ENCODE peak calls at places on chromosomes 2 and 18, in eight cellular contexts. F, W, E, I, A, D, U and G are unnamed samples.

GRCh38 chr18:5294113-5294617 is 1.4 kb downstream of the ZBTB14 start:
- DNase-seq in I (no peak), D (peak), W (no peak), E (no peak), U (no peak), A (no peak), F (no peak), G (peak)

GRCh38 chr2:212107014-212107413 is 431.6 kb downstream of the ERBB4 start:
- DNase-seq in U (no peak), A (no peak), W (no peak), F (no peak), D (no peak), I (no peak), E (no peak), G (no peak)

GRCh38 chr2:141968377-141968920 is 162.4 kb downstream of the LRP1B start:
- DNase-seq in W (no peak), A (no peak), I (no peak), F (no peak), D (peak), E (no peak), U (no peak), G (no peak)

GRCh38 chr2:227856697-227857096 is 14.7 kb upstream of the DAW1 start:
- DNase-seq in E (no peak), F (no peak), U (no peak), A (no peak), D (no peak), W (no peak), I (peak), G (no peak)

GRCh38 chr2:229774237-229774636 is 59.9 kb upstream of the DNER start:
- DNase-seq in I (no peak), D (no peak), E (no peak), W (no peak), A (no peak), U (no peak), F (no peak), G (no peak)

GRCh38 chr18:23355206-23355605 is 97.9 kb upstream of the RIOK3 start:
- DNase-seq in F (no peak), U (no peak), A (no peak), I (no peak), D (no peak), W (no peak), E (no peak), G (no peak)

GRCh38 chr2:238875161-238875530 is 27.3 kb downstream of the TWIST2 start:
- DNase-seq in A (peak), F (no peak), W (no peak), D (peak), E (no peak), I (peak), U (no peak), G (no peak)

GRCh38 chr2:143489135-143489534 is 359.9 kb downstream of the ARHGAP15 start:
- DNase-seq in U (no peak), E (peak), F (peak), D (peak), I (peak), A (no peak), W (no peak), G (no peak)

GRCh38 chr2:1278125-1278524 is 135.1 kb upstream of the TPO start:
- DNase-seq in E (no peak), I (no peak), A (no peak), U (no peak), D (no peak), W (no peak), F (no peak), G (no peak)

GRCh38 chr18:76722224-76723061 is 99.9 kb upstream of the ZNF236 start:
- DNase-seq in W (no peak), D (no peak), E (no peak), A (no peak), I (no peak), U (no peak), F (no peak), G (no peak)
- TF ChIP-seq CTCF in W (no peak), D (no peak), E (no peak), A (no peak), I (no peak), U (no peak), F (no peak), G (no peak)

DNA sequence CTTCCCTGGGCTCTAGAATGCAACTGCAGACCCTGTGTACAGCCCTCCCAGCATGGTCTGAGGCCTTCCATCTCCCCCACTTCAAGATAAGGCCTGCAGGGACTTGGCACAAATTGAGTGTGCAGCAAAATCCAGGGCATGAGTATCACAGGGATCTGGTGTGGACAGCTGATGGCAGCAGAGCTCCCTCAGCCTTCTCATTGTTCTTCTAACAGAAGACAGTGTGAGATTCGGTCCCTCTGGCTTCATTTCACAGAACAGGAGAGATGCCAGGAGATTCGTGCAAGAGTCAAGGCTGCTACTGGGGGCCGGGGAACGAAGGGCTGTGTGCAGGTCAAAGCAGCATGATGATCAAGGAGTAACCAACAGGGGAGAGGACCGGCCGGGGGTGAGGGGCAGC is 85.8 kb downstream of the UXS1 start:
- DNase-seq in E (no peak), I (peak), A (no peak), W (no peak), F (no peak), U (peak), D (peak), G (no peak)
- TF ChIP-seq CTCF in E (peak), I (peak), A (no peak), W (peak), F (peak), U (peak), D (peak), G (no peak)

GRCh38 chr18:6729247-6730091 is at the start of gene ARHGAP28:
- DNase-seq in U (peak), I (peak), W (no peak), E (no peak), F (peak), A (peak), D (peak), G (peak)
- TF ChIP-seq CTCF in U (peak), I (peak), W (no peak), E (no peak), F (no peak), A (no peak), D (no peak), G (no peak)

GRCh38 chr18:28189400-28190239 is 12.7 kb upstream of the CDH2 start:
- DNase-seq in I (peak), E (no peak), D (peak), W (peak), A (peak), U (peak), F (no peak), G (no peak)
- TF ChIP-seq CTCF in I (peak), E (peak), D (peak), W (no peak), A (peak), U (peak), F (peak), G (no peak)

DNA sequence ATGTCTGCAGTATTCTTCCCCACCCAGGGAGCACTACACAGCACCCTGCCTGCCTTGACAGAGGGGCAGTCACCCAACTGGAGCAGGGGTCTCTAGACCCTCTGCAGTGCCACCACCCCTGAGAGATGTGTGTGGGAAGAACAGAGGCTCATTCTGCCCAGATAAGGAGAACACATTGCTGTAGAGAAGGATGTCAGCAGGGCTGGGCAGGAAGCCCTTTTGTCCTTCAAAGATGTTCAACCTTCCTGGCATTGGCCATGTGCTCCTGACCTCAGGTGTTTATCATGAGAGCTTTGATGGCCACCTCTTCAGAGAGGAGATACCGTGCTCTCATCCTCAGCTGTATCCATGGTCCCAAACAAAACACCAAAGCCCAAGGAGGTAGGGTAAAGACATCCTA is 4.6 kb upstream of the TEX51 start:
- DNase-seq in U (no peak), E (no peak), A (no peak), I (no peak), F (no peak), D (no peak), W (no peak), G (no peak)
- TF ChIP-seq CTCF in U (no peak), E (no peak), A (no peak), I (no peak), F (no peak), D (no peak), W (no peak), G (no peak)

GRCh38 chr18:292271-292670 is 24.4 kb upstream of the THOC1 start:
- DNase-seq in E (no peak), W (no peak), U (no peak), F (no peak), D (peak), I (peak), A (no peak), G (no peak)
- TF ChIP-seq CTCF in E (no peak), W (peak), U (peak), F (no peak), D (peak), I (peak), A (no peak), G (no peak)

GRCh38 chr2:49490710-49491109 is 336.4 kb upstream of the FSHR start:
- DNase-seq in A (peak), F (peak), I (no peak), D (no peak), E (no peak), U (peak), W (no peak), G (no peak)
- TF ChIP-seq CTCF in A (peak), F (peak), I (no peak), D (peak), E (peak), U (peak), W (peak), G (no peak)